ENCODE peak calls at places on chromosomes 16 and 17, in four cellular contexts. D is neural progenitor cell, Y is IMR-90, I is cardiac fibroblast. E is an unnamed sample.

GRCh38 chr17:74240637-74241036 is 27.3 kb downstream of the TTYH2 start:
- DNase-seq in Y (no peak), D (no peak), I (peak), E (peak)

GRCh38 chr16:27214084-27214961 is 11.0 kb downstream of the KDM8 start:
- DNase-seq in I (no peak), Y (no peak), D (no peak), E (no peak)

GRCh38 chr17:81287741-81288430 is 7.2 kb downstream of the SLC38A10 start:
- DNase-seq in I (no peak), Y (no peak), D (no peak), E (no peak)

GRCh38 chr16:84044108-84044488 is 1.5 kb upstream of the SLC38A8 start:
- DNase-seq in D (peak), Y (peak), I (peak), E (peak)

GRCh38 chr17:81543756-81544155 is 8.4 kb downstream of the FAAP100 start:
- DNase-seq in Y (no peak), I (no peak), D (no peak), E (no peak)

GRCh38 chr16:27568077-27568476 is 18.1 kb downstream of the KATNIP start:
- DNase-seq in D (no peak), Y (no peak), I (no peak), E (no peak)

GRCh38 chr17:73493212-73493814 is 150.9 kb downstream of the SDK2 start:
- DNase-seq in Y (no peak), I (no peak), D (no peak), E (no peak)

GRCh38 chr16:55490301-55490700 is 11.3 kb downstream of the MMP2 start:
- DNase-seq in I (no peak), Y (no peak), D (no peak), E (no peak)

GRCh38 chr16:46914556-46915201 is 30.5 kb downstream of the GPT2 start:
- DNase-seq in D (no peak), Y (no peak), I (no peak), E (no peak)

GRCh38 chr16:9072806-9073341 is 18.6 kb upstream of the HAPSTR1 start:
- DNase-seq in Y (peak), I (peak), D (no peak), E (peak)

GRCh38 chr16:88084881-88085280 is 133.6 kb downstream of the BANP start:
- DNase-seq in D (no peak), I (peak), Y (peak), E (peak)

GRCh38 chr17:72448019-72448418 is 327.2 kb downstream of the SOX9 start:
- DNase-seq in I (no peak), D (no peak), Y (no peak), E (no peak)

GRCh38 chr16:89140401-89140800 is 31.1 kb upstream of the CDH15 start:
- DNase-seq in I (no peak), Y (no peak), D (no peak), E (no peak)

GRCh38 chr16:16861546-16861945 is 482.6 kb downstream of the NPIPA7 start:
- DNase-seq in Y (peak), I (peak), D (peak), E (peak)

GRCh38 chr16:75506567-75506966 is 11.3 kb upstream of the CHST6 start:
- DNase-seq in I (peak), Y (peak), D (no peak), E (peak)

GRCh38 chr16:68798398-68798797 is 44.9 kb upstream of the TANGO6 start:
- DNase-seq in Y (no peak), D (no peak), I (no peak), E (peak)

GRCh38 chr16:68802190-68802589 is 41.1 kb upstream of the TANGO6 start:
- DNase-seq in Y (peak), D (no peak), I (peak), E (peak)

GRCh38 chr16:68800257-68800875 is 43.0 kb upstream of the TANGO6 start:
- DNase-seq in I (peak), Y (peak), D (peak), E (peak)
- H3K4me3 ChIP-seq in I (no peak), Y (no peak), D (no peak), E (no peak)

GRCh38 chr17:6558932-6559752 is 2.8 kb upstream of the PITPNM3 start:
- DNase-seq in I (peak), Y (no peak), D (no peak), E (no peak)

GRCh38 chr17:6558276-6558675 is 1.9 kb upstream of the PITPNM3 start:
- DNase-seq in D (no peak), Y (no peak), I (no peak), E (no peak)

GRCh38 chr17:6555331-6556120 is 829 bp downstream of the PITPNM3 start:
- DNase-seq in I (peak), D (peak), Y (peak), E (peak)

GRCh38 chr17:6556121-6557039 is at the start of gene PITPNM3:
- DNase-seq in I (no peak), D (peak), Y (no peak), E (no peak)

GRCh38 chr17:6557040-6557438 is 684 bp upstream of the PITPNM3 start:
- DNase-seq in D (no peak), Y (no peak), I (no peak), E (no peak)
- H3K4me3 ChIP-seq in D (peak), Y (no peak), I (no peak), E (no peak)

DNA sequence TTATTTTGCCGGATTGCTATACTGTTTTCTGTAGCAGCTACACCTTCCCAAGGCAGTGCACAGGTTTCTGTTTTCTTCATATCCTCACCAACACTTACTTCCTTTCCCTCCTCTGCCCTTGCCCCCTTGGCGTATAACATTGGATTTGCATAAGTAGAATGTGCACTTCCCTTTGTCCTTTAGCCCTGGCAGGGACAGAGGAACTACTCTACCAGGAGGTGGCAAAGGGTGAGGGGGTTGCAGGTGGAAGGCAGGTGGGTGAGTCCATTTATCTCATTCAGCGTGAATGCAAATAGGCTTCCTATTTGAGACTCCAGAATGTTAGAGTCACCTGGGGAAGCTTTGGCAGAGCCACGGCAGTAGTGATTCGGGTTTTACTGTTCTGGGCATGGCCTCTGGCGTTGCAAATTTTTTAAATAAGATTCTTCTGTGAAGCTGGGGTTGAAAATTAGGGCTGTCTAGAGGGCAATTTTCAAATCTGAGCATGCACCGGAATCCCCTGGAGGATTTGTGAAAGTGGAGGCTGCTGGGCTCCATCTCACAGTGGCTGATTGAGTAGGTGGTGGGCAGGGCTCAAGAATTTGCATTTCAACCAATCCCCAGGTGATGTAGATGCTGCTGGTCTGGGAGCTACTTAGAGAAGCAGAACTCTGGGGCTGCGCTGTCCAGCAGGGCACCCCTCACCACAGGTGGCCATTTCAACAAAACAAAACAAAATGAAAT is 84.7 kb downstream of the PLCG2 start:
- DNase-seq in I (no peak), D (peak), Y (no peak), E (no peak)
- H3K4me3 ChIP-seq in I (no peak), D (no peak), Y (no peak), E (no peak)

GRCh38 chr16:72009779-72010178 is 1.2 kb downstream of the DHODH start:
- DNase-seq in D (no peak), Y (no peak), I (no peak), E (no peak)
- H3K4me3 ChIP-seq in D (no peak), Y (no peak), I (no peak), E (no peak)

GRCh38 chr16:57194512-57194911 is 8.4 kb downstream of the RSPRY1 start:
- DNase-seq in Y (peak), I (peak), D (no peak), E (peak)
- H3K4me3 ChIP-seq in Y (no peak), I (no peak), D (no peak), E (no peak)

DNA sequence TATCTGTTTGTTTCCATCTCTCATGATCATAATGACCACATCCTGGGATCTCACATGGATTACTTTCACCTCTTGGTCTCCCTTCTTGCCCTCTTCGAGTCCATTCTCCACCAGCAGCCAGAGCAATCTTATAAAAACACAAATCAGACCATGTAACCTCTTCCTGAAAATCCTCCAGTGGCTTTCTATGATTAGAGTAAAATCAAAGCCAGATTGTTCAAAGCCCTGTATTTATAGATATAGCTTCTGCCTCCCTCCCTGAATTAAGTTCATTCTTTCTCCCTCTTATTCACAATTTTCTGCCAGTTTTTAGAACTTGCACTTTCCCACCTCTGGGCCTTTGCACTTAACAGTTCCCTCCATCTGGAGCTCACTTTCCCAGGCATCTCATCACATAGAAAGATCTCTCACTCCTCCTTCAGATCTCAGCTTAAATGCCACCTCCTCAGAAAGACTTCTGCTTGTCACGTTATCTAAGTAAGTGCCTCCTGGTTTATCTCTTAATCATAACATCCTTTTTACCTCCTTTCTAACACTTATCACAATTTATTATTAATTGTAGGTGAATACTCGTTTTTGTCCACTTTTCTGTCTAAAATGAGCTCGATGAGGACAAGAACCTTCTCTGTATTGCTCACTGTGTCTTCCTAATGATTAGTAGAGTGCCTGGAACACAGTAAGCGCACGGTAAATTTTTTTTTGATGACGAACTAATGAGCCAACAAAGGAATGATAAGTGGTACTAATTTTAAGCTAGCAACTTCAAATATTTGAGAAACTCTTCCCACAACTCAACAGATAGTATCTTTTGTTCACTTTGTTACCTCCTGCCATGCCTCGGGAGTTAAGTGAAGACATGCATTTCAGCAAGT is 80.5 kb downstream of the CYB561 start:
- DNase-seq in D (no peak), I (no peak), Y (no peak), E (peak)
- H3K4me3 ChIP-seq in D (no peak), I (no peak), Y (no peak), E (no peak)

DNA sequence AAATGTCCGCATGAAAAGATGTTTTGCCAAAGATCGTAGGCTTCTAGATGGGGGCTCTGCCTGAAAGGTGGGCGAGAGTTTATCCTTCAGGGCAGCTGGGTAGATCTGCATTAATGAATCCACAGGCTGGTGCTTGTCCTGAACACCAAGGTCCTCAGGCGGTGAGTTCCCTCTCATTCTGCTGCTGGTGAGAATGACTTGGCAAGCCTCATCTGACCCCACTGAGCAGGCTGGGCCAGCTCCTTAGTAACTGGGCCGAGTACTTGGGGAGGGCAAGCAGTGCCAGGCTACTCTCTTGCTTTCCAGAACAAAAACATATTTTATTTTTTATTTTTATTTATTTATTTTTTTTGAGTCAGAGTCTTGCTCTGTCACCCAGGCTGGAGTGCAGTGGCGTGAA is 36.9 kb upstream of the MGAT5B start:
- DNase-seq in D (no peak), Y (no peak), I (no peak), E (no peak)
- H3K4me3 ChIP-seq in D (no peak), Y (no peak), I (no peak), E (no peak)

GRCh38 chr16:66365588-66365987 is 903 bp upstream of the CDH5 start:
- DNase-seq in I (peak), Y (peak), D (no peak), E (peak)

GRCh38 chr16:66369055-66369592 is 2.6 kb downstream of the CDH5 start:
- DNase-seq in Y (no peak), I (peak), D (no peak), E (no peak)

GRCh38 chr16:66370786-66371684 is 4.5 kb downstream of the CDH5 start:
- DNase-seq in D (no peak), Y (no peak), I (no peak), E (no peak)

GRCh38 chr16:66366433-66367299 is at the start of gene CDH5:
- DNase-seq in Y (no peak), D (no peak), I (peak), E (peak)

GRCh38 chr16:66367968-66368891 is 1.7 kb downstream of the CDH5 start:
- DNase-seq in Y (no peak), I (no peak), D (peak), E (no peak)
- H3K4me3 ChIP-seq in Y (no peak), I (peak), D (no peak), E (peak)

GRCh38 chr16:73048292-73049050 is 543 bp upstream of the ZFHX3 start:
- DNase-seq in Y (no peak), I (peak), D (peak), E (peak)

GRCh38 chr16:73049051-73049910 is 1.4 kb upstream of the ZFHX3 start:
- DNase-seq in I (no peak), D (no peak), Y (no peak), E (no peak)

GRCh38 chr16:73046484-73047214 is 1.3 kb downstream of the ZFHX3 start:
- DNase-seq in D (no peak), Y (no peak), I (no peak), E (no peak)

GRCh38 chr16:73047221-73047535 is 750 bp downstream of the ZFHX3 start:
- DNase-seq in D (no peak), Y (peak), I (peak), E (peak)

DNA sequence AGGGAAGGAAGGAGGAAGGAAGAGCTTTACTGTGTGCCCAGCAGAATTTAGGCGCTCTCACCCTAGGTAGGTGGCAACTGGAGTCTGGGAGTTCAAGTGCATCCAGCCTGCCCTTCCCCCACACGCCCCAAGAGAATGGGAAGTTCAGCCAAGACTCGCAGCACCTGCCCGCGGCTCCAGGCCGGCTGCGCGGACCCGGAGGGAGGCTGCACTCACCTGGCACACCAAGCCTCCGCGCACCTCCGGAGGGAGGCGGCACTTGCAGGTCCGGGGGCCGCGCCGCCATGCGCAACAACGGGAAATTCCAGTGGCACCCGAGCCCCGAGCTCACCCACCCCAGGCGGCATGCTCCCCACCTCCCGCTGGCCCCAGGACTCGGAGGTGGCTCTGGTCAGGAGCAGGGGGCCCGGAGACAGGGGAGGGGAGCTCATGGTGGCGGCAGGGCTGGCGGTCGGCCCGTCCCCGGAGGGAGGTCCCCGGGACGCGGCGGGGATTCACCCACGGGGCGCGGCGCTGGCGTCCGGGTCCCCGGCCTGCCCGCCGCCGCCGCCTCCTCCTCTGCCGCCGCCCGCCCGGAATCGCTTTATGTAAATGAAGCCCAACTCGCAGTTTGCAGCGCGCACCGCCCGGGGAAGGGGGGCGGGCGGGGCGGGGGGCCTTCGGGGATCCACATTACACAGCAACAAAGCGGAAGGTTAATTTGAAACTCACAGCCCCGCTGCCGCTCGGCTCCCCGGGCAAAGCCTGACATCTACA is at the start of gene ZFHX3:
- DNase-seq in I (peak), Y (peak), D (peak), E (peak)
- H3K4me3 ChIP-seq in I (peak), Y (peak), D (peak), E (peak)